ENCODE peak calls at places on chromosomes 7 and 10, in nine cellular contexts. L, I, U, S, H, M, E, R and D are unnamed samples.

GRCh38 chr10:102565793-102566192 is 62.0 kb downstream of the SUFU start:
- DNase-seq in L (no peak), M (no peak), E (no peak), S (no peak), I (no peak), H (no peak), R (no peak), U (peak; percentile 85), D (no peak)

GRCh38 chr7:332646-333398 is 42.9 kb downstream of the FOXL3 start:
- DNase-seq in H (peak; percentile 73), E (peak; percentile 51), R (peak; percentile 91), L (peak; percentile 81), S (no peak), M (peak; percentile 90), U (peak; percentile 88), I (peak; percentile 90), D (no peak)

GRCh38 chr7:17009007-17009719 is 127.4 kb upstream of the AGR3 start:
- DNase-seq in E (peak; percentile 62), I (no peak), H (peak; percentile 63), U (no peak), L (no peak), M (no peak), S (no peak), R (peak; percentile 5), D (peak; percentile 64)

GRCh38 chr10:3104251-3104918 is 37.0 kb downstream of the PFKP start:
- DNase-seq in I (no peak), L (no peak), R (no peak), S (no peak), M (no peak), H (no peak), U (no peak), E (no peak), D (no peak)

GRCh38 chr10:133129151-133129853 is 30.7 kb upstream of the KNDC1 start:
- DNase-seq in H (no peak), M (peak; percentile 38), L (no peak), U (no peak), S (no peak), E (no peak), I (peak; percentile 41), R (no peak), D (no peak)

GRCh38 chr7:2225830-2226229 is 6.9 kb downstream of the MAD1L1 start:
- DNase-seq in R (no peak), E (no peak), S (no peak), L (no peak), I (no peak), U (no peak), H (no peak), M (no peak), D (no peak)

GRCh38 chr7:100966542-100967291 is 2.6 kb upstream of the MUC12 start:
- DNase-seq in E (no peak), S (no peak), M (no peak), U (peak; percentile 36), I (no peak), R (no peak), L (no peak), H (no peak), D (no peak)

GRCh38 chr10:68333058-68333395 is 299 bp upstream of the PBLD start:
- DNase-seq in E (no peak), U (no peak), R (peak; percentile 21), S (peak; percentile 71), H (no peak), M (no peak), I (no peak), L (no peak), D (no peak)

GRCh38 chr10:100872034-100872791 is 40.5 kb upstream of the SLF2 start:
- DNase-seq in I (no peak), S (no peak), L (peak; percentile 92), U (peak; percentile 85), M (peak; percentile 59), H (peak; percentile 43), R (peak; percentile 24), E (peak; percentile 34), D (peak; percentile 83)

GRCh38 chr7:24836084-24836483 is 78.8 kb upstream of the GSDME start:
- DNase-seq in R (no peak), L (no peak), M (peak; percentile 70), U (no peak), S (no peak), H (no peak), E (no peak), I (no peak), D (peak; percentile 94)

GRCh38 chr7:88346357-88346756 is 39.7 kb upstream of the STEAP4 start:
- DNase-seq in M (no peak), I (no peak), E (no peak), H (peak; percentile 17), U (no peak), R (no peak), L (no peak), S (no peak), D (no peak)

GRCh38 chr7:88354999-88355398 is 48.3 kb upstream of the STEAP4 start:
- DNase-seq in U (no peak), I (no peak), R (no peak), H (no peak), S (no peak), M (no peak), E (no peak), L (no peak), D (no peak)

GRCh38 chr7:88347098-88347497 is 40.4 kb upstream of the STEAP4 start:
- DNase-seq in E (no peak), I (peak; percentile 66), L (no peak), H (no peak), R (no peak), S (no peak), M (no peak), U (no peak), D (no peak)

GRCh38 chr7:88344956-88345832 is 38.5 kb upstream of the STEAP4 start:
- DNase-seq in E (peak; percentile 5), S (no peak), M (peak; percentile 54), H (peak; percentile 51), R (no peak), U (peak; percentile 82), L (peak; percentile 5), I (peak; percentile 74), D (no peak)

DNA sequence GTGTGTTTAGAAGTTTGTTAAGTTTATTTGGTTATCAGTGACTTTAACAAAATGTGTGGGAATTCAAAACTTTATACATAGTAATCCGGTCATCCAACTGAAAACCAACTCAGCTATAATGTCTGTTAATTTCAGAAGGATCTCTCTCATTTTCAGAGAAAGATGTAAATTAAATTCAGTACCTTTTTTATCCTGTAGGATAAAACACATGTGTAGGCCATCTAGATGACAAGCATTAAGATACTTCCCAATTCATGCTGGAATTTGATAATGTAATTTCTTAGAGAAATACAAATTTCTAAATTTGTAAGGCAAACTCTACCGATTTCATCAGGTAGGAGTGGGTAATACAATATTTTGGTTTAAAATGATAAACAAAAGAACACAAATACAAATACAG is 43.4 kb upstream of the STEAP4 start:
- DNase-seq in E (no peak), M (no peak), L (no peak), R (no peak), H (no peak), I (no peak), S (no peak), U (no peak), D (no peak)
- H3K4me3 ChIP-seq in E (no peak overlapping the region), M (no peak overlapping the region), L (no peak overlapping the region), R (no peak overlapping the region), H (no peak overlapping the region), I (no peak overlapping the region), S (no peak overlapping the region), U (no peak overlapping the region), D (no peak overlapping the region)

GRCh38 chr10:28929942-28930341 is 252.6 kb downstream of the BAMBI start:
- DNase-seq in H (no peak), E (no peak), L (no peak), M (no peak), U (no peak), R (no peak), S (no peak), I (no peak), D (no peak)

GRCh38 chr10:28926932-28927331 is 249.6 kb downstream of the BAMBI start:
- DNase-seq in M (no peak), H (no peak), U (no peak), S (no peak), L (no peak), E (no peak), I (no peak), R (no peak), D (no peak)

GRCh38 chr10:28935061-28935460 is 257.7 kb downstream of the BAMBI start:
- DNase-seq in I (no peak), U (no peak), M (no peak), E (no peak), L (no peak), R (no peak), S (no peak), H (peak; percentile 36), D (no peak)

GRCh38 chr10:28928484-28928883 is 251.2 kb downstream of the BAMBI start:
- DNase-seq in S (no peak), L (no peak), M (no peak), I (no peak), E (no peak), H (peak; percentile 15), R (no peak), U (no peak), D (no peak)

GRCh38 chr10:28930520-28931495 is 253.5 kb downstream of the BAMBI start:
- DNase-seq in S (no peak), R (no peak), I (peak; percentile 65), U (no peak), H (no peak), M (no peak), E (no peak), L (no peak), D (no peak)
- H3K4me3 ChIP-seq in S (no peak overlapping the region), R (no peak overlapping the region), I (no peak overlapping the region), U (no peak overlapping the region), H (no peak overlapping the region), M (no peak overlapping the region), E (no peak overlapping the region), L (no peak overlapping the region), D (no peak overlapping the region)

GRCh38 chr10:77888356-77888703 is 38.2 kb downstream of the DLG5 start:
- DNase-seq in R (no peak), S (no peak), I (no peak), H (no peak), E (peak; percentile 46), L (no peak), U (no peak), M (no peak), D (no peak)

GRCh38 chr10:77889277-77889903 is 37.2 kb downstream of the DLG5 start:
- DNase-seq in E (no peak), L (no peak), H (peak; percentile 61), U (peak; percentile 88), S (no peak), R (no peak), I (peak; percentile 84), M (peak; percentile 70), D (no peak)

GRCh38 chr10:77886795-77887355 is 39.7 kb downstream of the DLG5 start:
- DNase-seq in E (no peak), L (no peak), I (no peak), S (no peak), R (no peak), M (no peak), H (no peak), U (no peak), D (no peak)

GRCh38 chr10:77890097-77890496 is 36.5 kb downstream of the DLG5 start:
- DNase-seq in E (no peak), M (no peak), U (no peak), L (no peak), S (no peak), H (no peak), I (no peak), R (no peak), D (peak; percentile 72)

GRCh38 chr10:77887631-77888355 is 38.8 kb downstream of the DLG5 start:
- DNase-seq in U (no peak), L (no peak), I (no peak), M (no peak), E (peak; percentile 13), R (no peak), S (no peak), H (no peak), D (no peak)
- H3K4me3 ChIP-seq in U (no peak overlapping the region), L (no peak overlapping the region), I (peak overlapping the region; percentile 30), M (no peak overlapping the region), E (peak overlapping the region; percentile 3), R (no peak overlapping the region), S (no peak overlapping the region), H (peak overlapping the region; percentile 13), D (no peak overlapping the region)

GRCh38 chr10:107336061-107336460 is 171.6 kb upstream of the SORCS1 start:
- DNase-seq in U (no peak), R (no peak), M (no peak), S (no peak), I (no peak), E (no peak), H (no peak), L (no peak), D (no peak)
- H3K4me3 ChIP-seq in U (no peak overlapping the region), R (no peak overlapping the region), M (no peak overlapping the region), S (no peak overlapping the region), I (no peak overlapping the region), E (no peak overlapping the region), H (no peak overlapping the region), L (no peak overlapping the region), D (no peak overlapping the region)